ENCODE peak calls at places on chromosome 6, in eight cellular contexts. L is Calu3, M is NCI-H1092, H is left ventricle myocardium superior, S is small intestine, J is endothelial cell of umbilical vein, Z is adipocyte, E is dermis microvascular lymphatic vessel endothelial cell. R is an unnamed sample.
A peak's percentile ranks its signal among the peaks of the same experiment; 100 is the strongest.

GRCh38 chr6:10111975-10112374 is 302.9 kb downstream of the TFAP2A start:
- DNase-seq in L (no peak), M (no peak), H (no peak), S (no peak), J (no peak), Z (no peak), E (no peak), R (no peak)

GRCh38 chr6:5961836-5962235 is 44.9 kb downstream of the NRN1 start:
- DNase-seq in L (no peak), M (no peak), H (no peak), S (no peak), J (no peak), Z (no peak), E (no peak), R (no peak)

GRCh38 chr6:116268589-116269293 is 11.0 kb downstream of the TSPYL1 start:
- DNase-seq in L (peak; percentile 16), M (peak; percentile 15), H (no peak), S (peak; percentile 54), J (peak; percentile 82), Z (peak; percentile 94), E (peak; percentile 61), R (peak; percentile 57)

GRCh38 chr6:125781307-125781868 is 9.4 kb upstream of the NCOA7 start:
- DNase-seq in L (no peak), M (no peak), H (no peak), S (no peak), J (no peak), Z (peak; percentile 60), E (no peak), R (peak; percentile 65)

GRCh38 chr6:6466967-6467761 is 121.4 kb upstream of the LY86 start:
- DNase-seq in L (peak; percentile 6), M (no peak), H (no peak), S (no peak), J (no peak), Z (no peak), E (no peak), R (no peak)

GRCh38 chr6:52390361-52390727 is 28.4 kb downstream of the PAQR8 start:
- DNase-seq in L (peak; percentile 58), M (no peak), H (no peak), S (peak; percentile 76), J (peak; percentile 65), Z (peak; percentile 36), E (peak; percentile 53), R (no peak)

GRCh38 chr6:27126815-27127537 is 120.5 kb upstream of the PRSS16 start:
- DNase-seq in L (peak; percentile 90), M (no peak), H (peak; percentile 90), S (peak; percentile 94), J (peak; percentile 92), Z (peak; percentile 98), E (peak; percentile 85), R (peak; percentile 75)

GRCh38 chr6:67606905-67607828 is 1027.9 kb upstream of the ADGRB3 start:
- DNase-seq in L (no peak), M (peak; percentile 12), H (no peak), S (no peak), J (peak; percentile 46), Z (peak; percentile 73), E (peak; percentile 12), R (no peak)

GRCh38 chr6:31114970-31115849 is 610 bp downstream of the PSORS1C1 start:
- DNase-seq in L (peak; percentile 73), M (no peak), H (no peak), S (peak; percentile 76), J (peak; percentile 51), Z (peak; percentile 28), E (no peak), R (peak; percentile 34)

GRCh38 chr6:144725731-144726522 is 440.8 kb downstream of the UTRN start:
- DNase-seq in L (no peak), M (no peak), H (peak; percentile 34), S (no peak), J (no peak), Z (no peak), E (no peak), R (no peak)

GRCh38 chr6:157554747-157555146 is 173.8 kb downstream of the ZDHHC14 start:
- DNase-seq in L (no peak), M (no peak), H (no peak), S (no peak), J (no peak), Z (no peak), E (no peak), R (no peak)

GRCh38 chr6:3026811-3027626 is 27.3 kb downstream of the NQO2 start:
- DNase-seq in L (no peak), M (no peak), H (no peak), S (peak; percentile 20), J (no peak), Z (no peak), E (no peak), R (peak; percentile 4)

GRCh38 chr6:113067612-113068262 is 720.6 kb downstream of the RFPL4B start:
- DNase-seq in L (no peak), M (no peak), H (no peak), S (no peak), J (no peak), Z (peak; percentile 66), E (no peak), R (no peak)

GRCh38 chr6:34901930-34902329 is 12.9 kb downstream of the ANKS1A start:
- DNase-seq in L (no peak), M (no peak), H (no peak), S (no peak), J (no peak), Z (peak; percentile 40), E (no peak), R (no peak)

GRCh38 chr6:145544031-145544430 is 191.3 kb downstream of the EPM2A start:
- DNase-seq in L (peak; percentile 25), M (no peak), H (no peak), S (no peak), J (no peak), Z (peak; percentile 55), E (no peak), R (no peak)

GRCh38 chr6:95366414-95366813 is 210.9 kb upstream of the MANEA start:
- DNase-seq in L (no peak), M (no peak), H (no peak), S (peak; percentile 61), J (no peak), Z (no peak), E (no peak), R (no peak)

GRCh38 chr6:31940256-31940664 is 5.6 kb upstream of the CFB start:
- DNase-seq in L (peak; percentile 82), M (no peak), H (no peak), S (peak; percentile 52), J (no peak), Z (peak; percentile 48), E (no peak), R (no peak)

GRCh38 chr6:36314221-36315014 is 22.3 kb downstream of the BNIP5 start:
- DNase-seq in L (peak; percentile 78), M (no peak), H (no peak), S (peak; percentile 61), J (no peak), Z (no peak), E (no peak), R (no peak)

GRCh38 chr6:28251648-28252506 is at the start of gene ZKSCAN4:
- DNase-seq in L (peak; percentile 84), M (peak; percentile 76), H (peak; percentile 56), S (peak; percentile 84), J (peak; percentile 83), Z (peak; percentile 92), E (peak; percentile 67), R (peak; percentile 86)

GRCh38 chr6:145137425-145137824 is 597.9 kb downstream of the EPM2A start:
- DNase-seq in L (no peak), M (no peak), H (no peak), S (no peak), J (peak; percentile 29), Z (peak; percentile 24), E (no peak), R (no peak)

GRCh38 chr6:146913842-146914562 is 290.2 kb upstream of the STXBP5 start:
- DNase-seq in L (peak; percentile 63), M (no peak), H (peak; percentile 52), S (peak; percentile 14), J (peak; percentile 98), Z (peak; percentile 97), E (no peak), R (peak; percentile 38)

R was measured in midbrain.